ENCODE peak calls at places on chromosomes 12 and 14, in seven cellular contexts. A, O, F, S, E, X and W are unnamed samples.

GRCh38 chr12:54285150-54286041 is 4.9 kb downstream of the HNRNPA1 start:
- DNase-seq in A (no peak), O (no peak), F (no peak), S (no peak), E (no peak), X (no peak), W (no peak)

GRCh38 chr14:47389520-47389919 is 285.9 kb downstream of the MDGA2 start:
- DNase-seq in A (peak), O (no peak), F (no peak), S (no peak), E (no peak), X (no peak), W (no peak)

GRCh38 chr12:6038160-6038559 is 86.3 kb downstream of the VWF start:
- DNase-seq in A (peak), O (no peak), F (no peak), S (no peak), E (no peak), X (no peak), W (no peak)

GRCh38 chr14:90606434-90606833 is 209.6 kb downstream of the CALM1 start:
- DNase-seq in A (no peak), O (no peak), F (no peak), S (no peak), E (no peak), X (no peak), W (no peak)

GRCh38 chr12:20220339-20220738 is 148.0 kb upstream of the PDE3A start:
- DNase-seq in A (peak), O (no peak), F (no peak), S (no peak), E (no peak), X (no peak), W (peak)

GRCh38 chr12:84856156-84856900 is 56.3 kb downstream of the SLC6A15 start:
- DNase-seq in A (no peak), O (no peak), F (no peak), S (no peak), E (no peak), X (no peak), W (no peak)

GRCh38 chr12:113818278-113818677 is 147.8 kb downstream of the RBM19 start:
- DNase-seq in A (no peak), O (peak), F (no peak), S (no peak), E (no peak), X (no peak), W (no peak)

GRCh38 chr12:82883396-82884360 is 197.0 kb downstream of the TMTC2 start:
- DNase-seq in A (no peak), O (no peak), F (no peak), S (no peak), E (no peak), X (no peak), W (no peak)

GRCh38 chr12:129871991-129872969 is 31.5 kb downstream of the TMEM132D start:
- DNase-seq in A (peak), O (no peak), F (no peak), S (no peak), E (no peak), X (no peak), W (no peak)

GRCh38 chr14:68476965-68477455 is 315.9 kb downstream of the ZFP36L1 start:
- DNase-seq in A (no peak), O (no peak), F (no peak), S (no peak), E (no peak), X (no peak), W (no peak)

GRCh38 chr12:109092484-109093021 is 719 bp downstream of the ALKBH2 start:
- DNase-seq in A (no peak), O (no peak), F (no peak), S (no peak), E (no peak), X (no peak), W (no peak)

GRCh38 chr12:68621092-68622081 is 10.7 kb downstream of the RAP1B start:
- DNase-seq in A (no peak), O (no peak), F (no peak), S (no peak), E (no peak), X (no peak), W (no peak)

GRCh38 chr12:84636801-84637285 is 275.8 kb downstream of the SLC6A15 start:
- DNase-seq in A (no peak), O (no peak), F (no peak), S (no peak), E (no peak), X (no peak), W (no peak)

GRCh38 chr12:12724421-12725085 is 7.4 kb downstream of the CDKN1B start:
- DNase-seq in A (peak), O (no peak), F (no peak), S (no peak), E (no peak), X (no peak), W (peak)

GRCh38 chr12:32895688-32896437 is 714 bp downstream of the PKP2 start:
- DNase-seq in A (peak), O (no peak), F (no peak), S (peak), E (no peak), X (no peak), W (peak)

GRCh38 chr14:23621932-23622495 is 14.2 kb upstream of the DHRS2 start:
- DNase-seq in A (no peak), O (no peak), F (no peak), S (no peak), E (no peak), X (no peak), W (no peak)

GRCh38 chr12:26539131-26539530 is 293.9 kb downstream of the ITPR2 start:
- DNase-seq in A (no peak), O (no peak), F (no peak), S (no peak), E (no peak), X (no peak), W (no peak)

GRCh38 chr12:48795550-48796455 is 6.9 kb upstream of the ADCY6 start:
- DNase-seq in A (peak), O (peak), F (peak), S (peak), E (peak), X (no peak), W (no peak)

GRCh38 chr12:26205946-26206345 is 10.6 kb downstream of the SSPN start:
- DNase-seq in A (no peak), O (no peak), F (no peak), S (no peak), E (no peak), X (no peak), W (no peak)

GRCh38 chr12:108289342-108290131 is 49.6 kb downstream of the CMKLR1 start:
- DNase-seq in A (no peak), O (no peak), F (no peak), S (peak), E (no peak), X (no peak), W (peak)

GRCh38 chr14:55356913-55357312 is 54.7 kb downstream of the ATG14 start:
- DNase-seq in A (no peak), O (no peak), F (no peak), S (no peak), E (no peak), X (no peak), W (no peak)

GRCh38 chr14:94540031-94540794 is 21.0 kb upstream of the SERPINA4 start:
- DNase-seq in A (no peak), O (no peak), F (no peak), S (no peak), E (no peak), X (no peak), W (no peak)

GRCh38 chr12:125389061-125389697 is 323.9 kb downstream of the AACS start:
- DNase-seq in A (no peak), O (no peak), F (no peak), S (no peak), E (no peak), X (no peak), W (no peak)

GRCh38 chr12:70876952-70877351 is 43.6 kb downstream of the PTPRR start:
- DNase-seq in A (no peak), O (no peak), F (no peak), S (no peak), E (no peak), X (no peak), W (no peak)